ENCODE peak calls at places on chromosomes 5 and 9, in seven cellular contexts. T is GM12865, K is thoracic aorta, W is breast epithelium, A is OCI-LY7, C is fibroblast of villous mesenchyme, H is fibroblast of lung. F is an unnamed sample.
A peak's percentile ranks its signal among the peaks of the same experiment; 100 is the strongest.

GRCh38 chr5:29885595-29885994 is 1307.9 kb upstream of the CDH6 start:
- DNase-seq in C (no peak), H (no peak), A (no peak), T (no peak), K (no peak), W (no peak), F (no peak)

GRCh38 chr9:91921371-91921770 is 28.7 kb downstream of the ROR2 start:
- DNase-seq in H (no peak), T (no peak), W (no peak), K (no peak), C (no peak), A (no peak), F (no peak)

GRCh38 chr5:170597109-170597741 is 93.4 kb downstream of the KCNIP1 start:
- DNase-seq in W (no peak), A (no peak), K (no peak), C (peak; percentile 57), T (peak; percentile 34), H (peak; percentile 36), F (no peak)

GRCh38 chr5:75831561-75831960 is 114.3 kb upstream of the POC5 start:
- DNase-seq in C (no peak), W (no peak), T (no peak), K (no peak), H (no peak), A (no peak), F (no peak)

GRCh38 chr9:137371966-137372651 is 50.9 kb downstream of the EXD3 start:
- DNase-seq in C (no peak), T (no peak), W (no peak), H (no peak), A (no peak), K (no peak), F (no peak)

GRCh38 chr5:111143910-111144309 is 51.8 kb downstream of the WDR36 start:
- DNase-seq in H (peak; percentile 86), A (no peak), C (peak; percentile 67), T (peak; percentile 19), W (peak; percentile 63), K (peak; percentile 7), F (peak; percentile 98)

GRCh38 chr5:102099766-102100331 is 196.2 kb downstream of the SLCO4C1 start:
- DNase-seq in A (no peak), K (no peak), C (no peak), T (no peak), H (no peak), W (no peak), F (no peak)

GRCh38 chr5:135041145-135041587 is 7.1 kb upstream of the PITX1 start:
- DNase-seq in K (no peak), A (no peak), T (no peak), H (no peak), W (no peak), C (no peak), F (no peak)

GRCh38 chr9:71796368-71796767 is 28.1 kb upstream of the CEMIP2 start:
- DNase-seq in C (no peak), A (peak; percentile 24), W (no peak), K (no peak), T (peak; percentile 20), H (no peak), F (no peak)

GRCh38 chr9:113026200-113026599 is 14.2 kb upstream of the ZNF883 start:
- DNase-seq in W (no peak), C (no peak), K (no peak), H (peak; percentile 5), T (no peak), A (no peak), F (no peak)

GRCh38 chr5:172837640-172838039 is 3.6 kb downstream of the ERGIC1 start:
- DNase-seq in H (no peak), C (no peak), A (peak; percentile 96), W (peak; percentile 72), K (no peak), T (peak; percentile 92), F (no peak)
- H3K4me3 ChIP-seq in H (no peak overlapping the region), C (no peak overlapping the region), A (peak overlapping the region; percentile 88), W (no peak overlapping the region), K (no peak overlapping the region), T (peak overlapping the region; percentile 53), F (no peak overlapping the region)

DNA sequence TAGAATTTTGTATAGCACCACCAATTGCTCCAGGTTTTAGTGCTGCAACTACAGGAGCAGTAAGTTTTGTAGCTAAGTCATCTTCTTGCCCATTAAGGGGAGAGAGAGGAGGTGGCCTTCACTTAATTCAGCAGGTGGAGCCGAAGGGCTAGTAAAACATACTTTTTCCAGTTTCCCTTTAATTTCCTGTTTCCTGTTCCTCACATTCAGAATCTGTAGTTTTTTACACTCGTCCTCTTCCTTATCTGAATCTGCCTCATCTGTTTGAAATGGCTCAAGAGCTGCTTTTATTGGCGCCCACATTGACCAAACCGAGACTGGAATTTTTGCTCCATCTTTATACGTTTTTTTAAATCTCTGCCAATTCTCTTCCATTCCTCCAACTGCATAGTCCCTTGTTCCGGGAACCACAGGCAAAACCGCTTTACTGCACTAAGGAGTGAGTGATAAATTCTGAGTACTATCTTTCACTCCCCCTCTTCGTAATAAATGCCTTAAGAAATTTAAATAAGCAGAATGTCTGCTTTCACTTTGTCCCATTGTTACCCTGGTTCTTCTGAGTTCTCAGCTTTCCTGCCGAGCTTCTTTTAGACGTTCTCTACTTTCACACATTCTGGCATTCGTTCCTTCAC is 133.9 kb downstream of the DROSHA start:
- DNase-seq in H (no peak), C (peak; percentile 19), K (no peak), T (no peak), A (no peak), W (no peak), F (peak; percentile 44)
- H3K4me3 ChIP-seq in H (no peak overlapping the region), C (peak overlapping the region; percentile 30), K (peak overlapping the region; percentile 12), T (no peak overlapping the region), A (no peak overlapping the region), W (no peak overlapping the region), F (peak overlapping the region; percentile 25)

DNA sequence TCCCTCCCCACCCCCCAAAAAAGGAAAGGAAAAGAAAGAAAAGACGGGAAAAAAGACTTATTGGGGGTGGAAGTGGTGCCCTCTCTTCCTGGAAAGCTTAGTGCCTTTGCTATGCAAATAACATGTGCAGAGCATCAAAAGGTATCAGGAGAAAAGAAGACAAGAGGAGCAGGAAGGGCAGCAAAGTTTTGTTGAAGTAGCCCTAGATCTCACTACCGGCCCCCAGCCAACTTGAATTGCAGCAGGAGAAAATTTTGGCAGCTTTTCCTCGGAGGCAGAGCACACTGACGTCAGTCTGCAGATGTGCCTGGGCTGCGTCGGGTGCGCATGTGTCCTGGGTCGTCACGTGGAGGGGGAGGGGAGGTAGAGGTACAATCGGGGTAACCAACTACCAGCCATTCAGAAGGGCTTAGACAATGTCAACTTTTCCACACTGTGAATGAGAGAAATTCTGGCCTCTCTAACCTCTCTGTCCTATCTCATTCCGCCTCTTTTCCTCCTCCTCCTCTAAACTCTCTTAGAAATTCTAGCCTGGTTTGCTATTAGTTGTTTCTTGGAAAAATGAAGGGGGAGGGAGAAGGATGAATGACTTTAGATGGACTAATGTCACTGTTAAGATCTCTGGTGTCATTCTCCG is at the start of gene ADAMTS6:
- DNase-seq in A (peak; percentile 90), C (peak; percentile 99), W (peak; percentile 80), H (peak; percentile 99), T (peak; percentile 90), K (peak; percentile 66), F (peak; percentile 99)
- H3K4me3 ChIP-seq in A (peak within 1 kb of the TSS; percentile 71), C (peak within 1 kb of the TSS; percentile 76), W (peak within 1 kb of the TSS; percentile 54), H (peak within 1 kb of the TSS; percentile 87), T (peak within 1 kb of the TSS; percentile 92), K (peak within 1 kb of the TSS; percentile 83), F (peak within 1 kb of the TSS; percentile 80)

GRCh38 chr9:129458663-129459549 is 162.0 kb downstream of the C9orf50 start:
- DNase-seq in A (peak; percentile 34), K (no peak), H (no peak), T (no peak), W (peak; percentile 74), C (no peak), F (no peak)
- H3K4me3 ChIP-seq in A (no peak overlapping the region), K (peak overlapping the region; percentile 61), H (no peak overlapping the region), T (no peak overlapping the region), W (no peak overlapping the region), C (no peak overlapping the region), F (no peak overlapping the region)

GRCh38 chr5:28855631-28856030 is 1817.2 kb upstream of the CDH9 start:
- DNase-seq in A (no peak), C (no peak), W (no peak), K (no peak), T (no peak), H (no peak), F (no peak)

GRCh38 chr5:28850320-28850921 is 1812.0 kb upstream of the CDH9 start:
- DNase-seq in W (no peak), K (no peak), H (no peak), T (no peak), A (no peak), C (peak; percentile 30), F (no peak)
- H3K4me3 ChIP-seq in W (no peak overlapping the region), K (no peak overlapping the region), H (no peak overlapping the region), T (no peak overlapping the region), A (no peak overlapping the region), C (no peak overlapping the region), F (no peak overlapping the region)

GRCh38 chr5:154369682-154370081 is 76.1 kb upstream of the SAP30L start:
- DNase-seq in T (no peak), H (no peak), K (no peak), W (no peak), A (no peak), C (peak; percentile 30), F (no peak)

GRCh38 chr5:154368041-154368800 is 77.6 kb upstream of the SAP30L start:
- DNase-seq in K (no peak), W (peak; percentile 71), H (peak; percentile 89), A (no peak), C (peak; percentile 91), T (no peak), F (peak; percentile 97)

GRCh38 chr5:154371687-154372086 is 74.1 kb upstream of the SAP30L start:
- DNase-seq in T (no peak), C (peak; percentile 98), H (peak; percentile 86), W (no peak), K (no peak), A (no peak), F (peak; percentile 93)

GRCh38 chr5:154370730-154371334 is 75.0 kb upstream of the SAP30L start:
- DNase-seq in T (no peak), K (no peak), W (no peak), A (no peak), C (no peak), H (no peak), F (no peak)

DNA sequence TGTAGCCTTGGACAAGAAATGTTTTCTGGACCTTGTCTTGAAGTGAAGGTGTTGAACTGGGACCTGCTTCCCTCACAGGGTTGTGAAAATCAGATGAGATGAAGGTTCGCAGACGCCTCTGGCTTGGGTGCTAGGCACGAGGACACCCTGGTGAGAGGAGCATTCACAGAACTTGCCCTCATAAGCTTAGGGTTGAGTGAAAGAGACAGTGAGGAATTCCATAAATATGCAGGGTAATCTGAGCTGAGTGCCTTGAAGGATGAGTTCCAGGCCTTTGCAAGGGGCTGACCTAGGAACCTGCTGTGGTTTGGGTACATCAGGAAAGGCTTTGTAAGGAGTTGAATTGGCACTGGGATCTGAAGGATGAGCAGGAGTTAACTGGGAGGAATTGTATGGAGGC is 75.7 kb upstream of the SAP30L start:
- DNase-seq in H (no peak), A (no peak), W (no peak), T (no peak), K (no peak), C (peak; percentile 86), F (no peak)
- H3K4me3 ChIP-seq in H (no peak overlapping the region), A (no peak overlapping the region), W (no peak overlapping the region), T (no peak overlapping the region), K (no peak overlapping the region), C (no peak overlapping the region), F (no peak overlapping the region)